ENCODE peak calls at places on chromosomes 16 and 17, in six cellular contexts. One of them, this sample, is unnamed.

GRCh38 chr16:89890200-89890599 is 16.8 kb downstream of the TCF25 start:
- DNase-seq in hepatocyte: no peak
- DNase-seq in upper lobe of left lung: no peak
- DNase-seq in SK-N-MC: no peak
- DNase-seq in ascending aorta: no peak
- DNase-seq in IMR-90: no peak
- DNase-seq in this sample: no peak

GRCh38 chr17:55409030-55409800 is 12.4 kb downstream of the MMD start:
- DNase-seq in hepatocyte: no peak
- DNase-seq in upper lobe of left lung: no peak
- DNase-seq in SK-N-MC: no peak
- DNase-seq in ascending aorta: no peak
- DNase-seq in IMR-90: no peak
- DNase-seq in this sample: no peak

GRCh38 chr17:2598166-2598565 is 4.7 kb downstream of the PAFAH1B1 start:
- DNase-seq in hepatocyte: no peak
- DNase-seq in upper lobe of left lung: no peak
- DNase-seq in SK-N-MC: no peak
- DNase-seq in ascending aorta: no peak
- DNase-seq in IMR-90: peak
- DNase-seq in this sample: peak

GRCh38 chr16:19898924-19899604 is 14.4 kb upstream of the GPRC5B start:
- DNase-seq in hepatocyte: peak
- DNase-seq in upper lobe of left lung: no peak
- DNase-seq in SK-N-MC: no peak
- DNase-seq in ascending aorta: no peak
- DNase-seq in IMR-90: peak
- DNase-seq in this sample: no peak

GRCh38 chr17:49521521-49522185 is 26.6 kb downstream of the NGFR start:
- DNase-seq in hepatocyte: no peak
- DNase-seq in upper lobe of left lung: no peak
- DNase-seq in SK-N-MC: no peak
- DNase-seq in ascending aorta: no peak
- DNase-seq in IMR-90: no peak
- DNase-seq in this sample: no peak

GRCh38 chr17:17512866-17513265 is 16.7 kb upstream of the RASD1 start:
- DNase-seq in hepatocyte: no peak
- DNase-seq in upper lobe of left lung: no peak
- DNase-seq in SK-N-MC: no peak
- DNase-seq in ascending aorta: no peak
- DNase-seq in IMR-90: no peak
- DNase-seq in this sample: no peak

GRCh38 chr17:35586569-35587073 is 501 bp upstream of the AP2B1 start:
- DNase-seq in hepatocyte: no peak
- DNase-seq in upper lobe of left lung: no peak
- DNase-seq in SK-N-MC: no peak
- DNase-seq in ascending aorta: no peak
- DNase-seq in IMR-90: no peak
- DNase-seq in this sample: no peak

GRCh38 chr17:82272495-82273326 is 789 bp downstream of the CSNK1D start:
- DNase-seq in hepatocyte: peak
- DNase-seq in upper lobe of left lung: peak
- DNase-seq in SK-N-MC: no peak
- DNase-seq in ascending aorta: no peak
- DNase-seq in IMR-90: no peak
- DNase-seq in this sample: no peak

GRCh38 chr16:9612267-9612666 is 520.8 kb downstream of the HAPSTR1 start:
- DNase-seq in hepatocyte: no peak
- DNase-seq in upper lobe of left lung: no peak
- DNase-seq in SK-N-MC: no peak
- DNase-seq in ascending aorta: no peak
- DNase-seq in IMR-90: no peak
- DNase-seq in this sample: no peak

GRCh38 chr16:71792176-71792575 is 16.5 kb downstream of the AP1G1 start:
- DNase-seq in hepatocyte: no peak
- DNase-seq in upper lobe of left lung: no peak
- DNase-seq in SK-N-MC: no peak
- DNase-seq in ascending aorta: no peak
- DNase-seq in IMR-90: no peak
- DNase-seq in this sample: no peak

GRCh38 chr17:80526116-80526910 is 18.3 kb upstream of the RPTOR start:
- DNase-seq in hepatocyte: no peak
- DNase-seq in upper lobe of left lung: no peak
- DNase-seq in SK-N-MC: no peak
- DNase-seq in ascending aorta: no peak
- DNase-seq in IMR-90: no peak
- DNase-seq in this sample: no peak

GRCh38 chr17:38919316-38920078 is 5.9 kb upstream of the LASP1NB start:
- DNase-seq in hepatocyte: no peak
- DNase-seq in upper lobe of left lung: no peak
- DNase-seq in SK-N-MC: no peak
- DNase-seq in ascending aorta: no peak
- DNase-seq in IMR-90: no peak
- DNase-seq in this sample: no peak

GRCh38 chr17:58325976-58326468 is 2.6 kb downstream of the TSPOAP1 start:
- DNase-seq in hepatocyte: no peak
- DNase-seq in upper lobe of left lung: no peak
- DNase-seq in SK-N-MC: no peak
- DNase-seq in ascending aorta: no peak
- DNase-seq in IMR-90: no peak
- DNase-seq in this sample: no peak

GRCh38 chr17:48719642-48720262 is 2.6 kb downstream of the PRAC1 start:
- DNase-seq in hepatocyte: no peak
- DNase-seq in upper lobe of left lung: no peak
- DNase-seq in SK-N-MC: no peak
- DNase-seq in ascending aorta: no peak
- DNase-seq in IMR-90: no peak
- DNase-seq in this sample: no peak

GRCh38 chr17:15918261-15918660 is 26.7 kb upstream of the ADORA2B start:
- DNase-seq in hepatocyte: no peak
- DNase-seq in upper lobe of left lung: no peak
- DNase-seq in SK-N-MC: no peak
- DNase-seq in ascending aorta: no peak
- DNase-seq in IMR-90: no peak
- DNase-seq in this sample: no peak

GRCh38 chr17:15479697-15480096 is 12.3 kb upstream of the CDRT4 start:
- DNase-seq in hepatocyte: no peak
- DNase-seq in upper lobe of left lung: no peak
- DNase-seq in SK-N-MC: no peak
- DNase-seq in ascending aorta: no peak
- DNase-seq in IMR-90: peak
- DNase-seq in this sample: no peak

GRCh38 chr16:53664724-53665345 is 38.8 kb downstream of the RPGRIP1L start:
- DNase-seq in hepatocyte: peak
- DNase-seq in upper lobe of left lung: no peak
- DNase-seq in SK-N-MC: no peak
- DNase-seq in ascending aorta: no peak
- DNase-seq in IMR-90: peak
- DNase-seq in this sample: peak

DNA sequence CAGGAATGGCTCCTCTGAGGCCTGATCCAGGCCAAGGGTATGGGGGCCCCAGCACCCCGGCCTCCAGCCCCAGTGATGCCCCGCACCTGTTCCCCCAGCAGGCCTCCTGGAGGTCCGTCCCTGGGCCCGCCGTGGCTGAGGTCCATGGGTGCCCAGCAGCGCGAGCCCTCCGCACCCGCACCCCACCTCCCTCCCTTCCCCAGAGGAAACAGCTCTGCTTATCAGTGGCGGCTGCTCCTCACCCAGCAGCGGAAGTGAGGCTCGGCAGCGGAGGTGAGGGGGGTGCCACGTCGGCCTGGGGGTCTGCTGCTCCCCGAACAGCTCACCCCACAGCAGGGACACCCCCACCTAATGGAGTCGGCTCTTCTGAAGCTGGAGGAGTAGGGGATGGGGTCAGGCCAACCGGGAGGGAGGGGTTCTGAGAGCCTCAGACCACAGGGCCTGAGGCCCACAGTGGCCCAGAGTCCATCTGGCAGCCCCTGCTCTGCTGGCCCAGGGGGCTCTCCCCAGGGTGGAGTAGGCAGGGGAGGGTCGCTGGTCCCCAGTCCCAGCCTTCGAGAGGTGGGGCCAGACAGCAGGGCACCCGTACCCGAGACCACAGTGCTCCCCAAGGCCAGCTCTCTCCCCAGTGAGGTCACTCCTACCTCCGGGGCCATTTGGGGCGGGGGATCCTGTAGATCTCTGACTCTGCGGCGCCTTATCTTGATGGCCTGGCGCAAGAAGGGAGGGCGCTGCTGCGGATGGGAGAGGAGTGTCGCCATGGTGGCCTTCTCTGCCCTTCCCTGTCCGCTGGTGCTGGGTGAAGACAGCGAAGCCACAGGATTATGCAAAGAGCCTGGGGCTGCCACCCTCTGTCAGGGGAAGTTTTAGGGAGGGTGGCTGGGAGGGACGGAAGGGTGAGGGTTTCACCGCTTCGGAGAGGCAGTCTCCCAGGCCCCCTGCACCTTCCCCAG is at the start of gene UNC13D:
- DNase-seq in hepatocyte: no peak
- DNase-seq in upper lobe of left lung: peak
- DNase-seq in SK-N-MC: no peak
- DNase-seq in ascending aorta: no peak
- DNase-seq in IMR-90: no peak
- DNase-seq in this sample: no peak
- H3K4me3 ChIP-seq in hepatocyte: no peak
- H3K4me3 ChIP-seq in upper lobe of left lung: peak
- H3K4me3 ChIP-seq in SK-N-MC: no peak
- H3K4me3 ChIP-seq in ascending aorta: peak
- H3K4me3 ChIP-seq in IMR-90: no peak
- H3K4me3 ChIP-seq in this sample: no peak

DNA sequence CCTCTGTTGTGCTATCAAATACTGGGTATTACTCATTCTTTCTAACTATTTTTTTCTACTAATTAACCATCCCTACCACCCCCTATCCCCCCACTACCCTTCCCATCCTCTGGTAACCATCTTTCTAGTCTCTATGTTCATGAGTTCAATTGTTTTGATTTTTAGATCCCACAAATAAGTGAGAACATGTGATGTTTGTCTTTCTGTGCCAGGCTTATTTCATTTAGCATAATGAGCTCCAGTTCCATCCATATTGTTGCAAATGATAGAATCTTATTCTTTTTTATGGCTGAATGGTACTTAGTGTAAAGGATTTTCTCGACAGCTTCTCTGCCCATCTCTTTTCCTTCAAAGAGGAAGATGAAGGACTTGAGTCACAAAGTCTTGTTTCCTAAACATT is 138.0 kb upstream of the CPHXL start:
- DNase-seq in hepatocyte: no peak
- DNase-seq in upper lobe of left lung: no peak
- DNase-seq in SK-N-MC: no peak
- DNase-seq in ascending aorta: no peak
- DNase-seq in IMR-90: no peak
- DNase-seq in this sample: no peak
- H3K4me3 ChIP-seq in hepatocyte: no peak
- H3K4me3 ChIP-seq in upper lobe of left lung: no peak
- H3K4me3 ChIP-seq in SK-N-MC: no peak
- H3K4me3 ChIP-seq in ascending aorta: no peak
- H3K4me3 ChIP-seq in IMR-90: no peak
- H3K4me3 ChIP-seq in this sample: no peak

DNA sequence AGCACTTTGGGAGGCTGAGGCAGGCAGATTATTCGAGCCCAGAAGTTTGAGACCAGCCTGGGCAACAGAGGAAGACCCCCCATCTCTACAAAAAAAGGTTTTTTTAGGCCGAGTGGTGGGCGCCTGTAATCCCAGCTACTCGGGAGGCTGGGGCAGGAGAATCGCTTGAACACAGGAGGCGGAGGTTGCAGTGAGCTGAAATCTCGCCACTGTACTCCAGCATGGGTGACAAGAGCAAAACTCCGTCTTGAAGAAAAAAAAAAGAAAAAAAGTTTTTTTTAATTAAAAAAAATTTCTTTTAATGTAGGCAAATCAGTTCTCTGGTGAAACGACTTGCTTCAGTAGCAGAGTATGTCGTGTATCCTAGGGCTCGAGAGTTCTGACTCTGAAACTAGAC is 10.9 kb downstream of the HSD3B7 start:
- DNase-seq in hepatocyte: no peak
- DNase-seq in upper lobe of left lung: no peak
- DNase-seq in SK-N-MC: no peak
- DNase-seq in ascending aorta: no peak
- DNase-seq in IMR-90: no peak
- DNase-seq in this sample: no peak
- H3K4me3 ChIP-seq in hepatocyte: no peak
- H3K4me3 ChIP-seq in upper lobe of left lung: no peak
- H3K4me3 ChIP-seq in SK-N-MC: no peak
- H3K4me3 ChIP-seq in ascending aorta: no peak
- H3K4me3 ChIP-seq in IMR-90: no peak
- H3K4me3 ChIP-seq in this sample: no peak

GRCh38 chr17:32660496-32660895 is 173.7 kb downstream of the CDK5R1 start:
- DNase-seq in hepatocyte: no peak
- DNase-seq in upper lobe of left lung: no peak
- DNase-seq in SK-N-MC: no peak
- DNase-seq in ascending aorta: no peak
- DNase-seq in IMR-90: no peak
- DNase-seq in this sample: no peak

GRCh38 chr17:32659419-32659842 is 172.6 kb downstream of the CDK5R1 start:
- DNase-seq in hepatocyte: peak
- DNase-seq in upper lobe of left lung: peak
- DNase-seq in SK-N-MC: peak
- DNase-seq in ascending aorta: peak
- DNase-seq in IMR-90: peak
- DNase-seq in this sample: peak

GRCh38 chr17:32656851-32657250 is 170.1 kb downstream of the CDK5R1 start:
- DNase-seq in hepatocyte: no peak
- DNase-seq in upper lobe of left lung: no peak
- DNase-seq in SK-N-MC: no peak
- DNase-seq in ascending aorta: no peak
- DNase-seq in IMR-90: no peak
- DNase-seq in this sample: no peak

GRCh38 chr17:32654351-32654750 is 167.6 kb downstream of the CDK5R1 start:
- DNase-seq in hepatocyte: no peak
- DNase-seq in upper lobe of left lung: no peak
- DNase-seq in SK-N-MC: no peak
- DNase-seq in ascending aorta: no peak
- DNase-seq in IMR-90: no peak
- DNase-seq in this sample: no peak

DNA sequence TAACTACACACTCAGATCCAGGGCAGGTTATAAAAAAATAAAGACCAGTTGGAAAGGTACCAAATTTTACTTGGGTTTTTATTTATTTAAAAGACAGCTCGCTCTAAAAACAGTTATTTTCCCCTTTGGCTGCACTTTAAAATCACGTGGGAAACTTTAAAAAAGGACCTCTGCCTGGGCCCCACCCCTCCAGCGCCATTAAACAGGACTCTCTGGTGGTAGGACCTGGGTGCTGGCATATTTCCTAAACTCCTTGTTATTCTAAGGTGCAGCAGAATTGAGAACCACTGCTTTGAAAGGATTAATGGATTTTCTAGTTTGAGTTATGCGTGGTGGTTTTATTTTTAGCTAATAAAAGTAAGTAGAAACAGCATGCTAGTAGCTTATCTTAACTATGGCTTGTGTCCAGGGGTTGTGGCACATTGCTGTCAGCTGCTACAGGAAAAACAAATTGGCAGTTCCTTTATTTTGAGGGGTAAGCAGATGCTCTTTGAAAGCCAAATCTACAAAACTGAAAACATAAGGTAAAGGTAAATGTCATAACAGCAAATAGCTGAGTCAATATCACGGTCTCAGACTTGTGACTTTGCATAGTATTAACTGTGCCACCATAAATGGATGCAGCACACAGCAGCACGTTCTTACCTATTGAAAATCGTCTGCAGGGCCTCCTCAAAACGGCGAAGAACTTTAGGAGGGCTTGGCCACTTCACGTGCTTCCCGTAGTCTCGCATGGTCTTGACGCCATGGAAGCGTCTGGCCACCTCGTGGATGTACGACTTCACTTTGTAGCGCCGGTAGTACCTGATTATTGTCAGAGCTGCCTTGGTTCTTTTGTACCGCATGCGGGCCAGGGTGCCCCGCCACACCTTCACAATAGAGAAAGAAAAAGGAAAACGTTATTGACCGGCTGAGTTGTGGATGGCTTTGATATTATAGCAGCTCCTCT is 172.0 kb downstream of the CDK5R1 start:
- DNase-seq in hepatocyte: no peak
- DNase-seq in upper lobe of left lung: no peak
- DNase-seq in SK-N-MC: no peak
- DNase-seq in ascending aorta: no peak
- DNase-seq in IMR-90: no peak
- DNase-seq in this sample: no peak
- H3K4me3 ChIP-seq in hepatocyte: no peak
- H3K4me3 ChIP-seq in upper lobe of left lung: no peak
- H3K4me3 ChIP-seq in SK-N-MC: no peak
- H3K4me3 ChIP-seq in ascending aorta: no peak
- H3K4me3 ChIP-seq in IMR-90: no peak
- H3K4me3 ChIP-seq in this sample: no peak